ENCODE peak calls at places on chromosomes 16 and 17, in eight cellular contexts. Q is ascending aorta; A is adipocyte; K is Panc1; I is heart left ventricle; C is CD4-positive, alpha-beta memory T cell; M is IMR-90; U is GM23248. S is an unnamed sample.

GRCh38 chr16:31880322-31880979 is 6.8 kb downstream of the ZNF267 start:
- DNase-seq in Q (no peak), A (peak; percentile 65), K (no peak), I (no peak), C (peak; percentile 25), M (peak; percentile 80), U (peak; percentile 84), S (no peak)

GRCh38 chr16:30903596-30903995 is 7.2 kb downstream of the CTF1 start:
- DNase-seq in Q (peak; percentile 78), A (peak; percentile 35), K (no peak), I (no peak), C (no peak), M (no peak), U (peak; percentile 39), S (no peak)

GRCh38 chr16:64459821-64460220 is 662.0 kb downstream of the CDH11 start:
- DNase-seq in Q (no peak), A (peak; percentile 50), K (no peak), I (peak; percentile 33), C (no peak), M (peak; percentile 44), U (peak; percentile 44), S (no peak)

GRCh38 chr16:75481475-75481874 is 13.8 kb downstream of the CHST6 start:
- DNase-seq in Q (no peak), A (no peak), K (no peak), I (no peak), C (no peak), M (no peak), U (no peak), S (no peak)

GRCh38 chr17:47763913-47764582 is 31.0 kb downstream of the TBX21 start:
- DNase-seq in Q (no peak), A (no peak), K (no peak), I (no peak), C (no peak), M (peak; percentile 22), U (peak; percentile 33), S (no peak)

GRCh38 chr16:8863594-8864424 is 5.0 kb downstream of the CARHSP1 start:
- DNase-seq in Q (no peak), A (no peak), K (no peak), I (no peak), C (no peak), M (no peak), U (peak; percentile 48), S (no peak)

GRCh38 chr17:74063439-74063838 is 140.0 kb upstream of the RPL38 start:
- DNase-seq in Q (no peak), A (no peak), K (no peak), I (no peak), C (no peak), M (no peak), U (no peak), S (no peak)

GRCh38 chr16:88763502-88764053 is 21.4 kb downstream of the PIEZO1 start:
- DNase-seq in Q (no peak), A (no peak), K (no peak), I (no peak), C (no peak), M (no peak), U (no peak), S (no peak)

GRCh38 chr16:86609115-86609514 is 30.8 kb downstream of the FOXL1 start:
- DNase-seq in Q (no peak), A (peak; percentile 82), K (no peak), I (no peak), C (no peak), M (peak; percentile 94), U (peak; percentile 86), S (no peak)

GRCh38 chr17:58279016-58279671 is 1.6 kb downstream of the MPO start:
- DNase-seq in Q (no peak), A (no peak), K (no peak), I (peak; percentile 34), C (no peak), M (peak; percentile 30), U (peak; percentile 64), S (peak; percentile 73)

GRCh38 chr17:70168044-70168978 is 1.0 kb upstream of the KCNJ2 start:
- DNase-seq in Q (peak; percentile 71), A (peak; percentile 60), K (peak; percentile 32), I (peak; percentile 78), C (no peak), M (peak; percentile 81), U (peak; percentile 71), S (peak; percentile 82)

GRCh38 chr17:64009571-64010402 is 10.6 kb downstream of the ICAM2 start:
- DNase-seq in Q (peak; percentile 58), A (no peak), K (no peak), I (no peak), C (no peak), M (peak; percentile 34), U (peak; percentile 64), S (peak; percentile 57)

GRCh38 chr17:70905796-70906195 is 736.5 kb downstream of the KCNJ2 start:
- DNase-seq in Q (peak; percentile 66), A (no peak), K (no peak), I (peak; percentile 50), C (no peak), M (peak; percentile 100), U (peak; percentile 97), S (peak; percentile 87)

GRCh38 chr17:82097187-82097918 is 683 bp downstream of the FASN start:
- DNase-seq in Q (no peak), A (peak; percentile 76), K (no peak), I (no peak), C (no peak), M (peak; percentile 64), U (peak; percentile 82), S (no peak)

GRCh38 chr16:21265104-21265825 is 12.8 kb downstream of the CRYM start:
- DNase-seq in Q (peak; percentile 35), A (no peak), K (no peak), I (peak; percentile 71), C (no peak), M (no peak), U (peak; percentile 86), S (no peak)

GRCh38 chr16:11319529-11320146 is 25.6 kb upstream of the RMI2 start:
- DNase-seq in Q (no peak), A (peak; percentile 33), K (no peak), I (no peak), C (no peak), M (no peak), U (peak; percentile 55), S (no peak)

GRCh38 chr16:70735141-70735979 is 49.5 kb upstream of the MTSS2 start:
- DNase-seq in Q (no peak), A (peak; percentile 70), K (no peak), I (peak; percentile 64), C (no peak), M (peak; percentile 90), U (peak; percentile 94), S (no peak)

GRCh38 chr17:41334385-41334784 is 16.2 kb downstream of the KRT33A start:
- DNase-seq in Q (no peak), A (no peak), K (no peak), I (no peak), C (no peak), M (no peak), U (no peak), S (no peak)

GRCh38 chr16:55406651-55407050 is 72.3 kb upstream of the MMP2 start:
- DNase-seq in Q (no peak), A (no peak), K (no peak), I (no peak), C (no peak), M (no peak), U (no peak), S (no peak)

GRCh38 chr17:21677911-21678310 is 14.4 kb upstream of the KCNJ18 start:
- DNase-seq in Q (no peak), A (no peak), K (no peak), I (no peak), C (no peak), M (no peak), U (no peak), S (no peak)

GRCh38 chr16:2212362-2213324 is 2.0 kb upstream of the BRICD5 start:
- DNase-seq in Q (no peak), A (no peak), K (no peak), I (peak; percentile 70), C (no peak), M (no peak), U (no peak), S (no peak)

GRCh38 chr17:69188796-69189195 is 39.8 kb downstream of the ABCA10 start:
- DNase-seq in Q (no peak), A (no peak), K (no peak), I (no peak), C (no peak), M (no peak), U (no peak), S (no peak)

GRCh38 chr16:63629272-63629671 is 1492.6 kb downstream of the CDH11 start:
- DNase-seq in Q (no peak), A (no peak), K (no peak), I (no peak), C (no peak), M (no peak), U (no peak), S (no peak)

GRCh38 chr17:75749545-75750389 is 15.2 kb downstream of the GALK1 start:
- DNase-seq in Q (peak; percentile 92), A (peak; percentile 94), K (peak; percentile 43), I (peak; percentile 83), C (peak; percentile 82), M (peak; percentile 52), U (peak; percentile 89), S (peak; percentile 91)

GRCh38 chr16:46607529-46607928 is 13.7 kb downstream of the SHCBP1 start:
- DNase-seq in Q (no peak), A (peak; percentile 85), K (no peak), I (no peak), C (peak; percentile 40), M (peak; percentile 76), U (peak; percentile 67), S (no peak)

GRCh38 chr16:75801307-75801706 is 75.0 kb upstream of the CPHXL start:
- DNase-seq in Q (no peak), A (peak; percentile 17), K (no peak), I (no peak), C (no peak), M (no peak), U (peak; percentile 19), S (no peak)

GRCh38 chr17:81842725-81843504 is 8.1 kb upstream of the PPP1R27 start:
- DNase-seq in Q (no peak), A (no peak), K (no peak), I (no peak), C (no peak), M (no peak), U (peak; percentile 49), S (no peak)

GRCh38 chr16:84067640-84068039 is 25.0 kb upstream of the SLC38A8 start:
- DNase-seq in Q (no peak), A (no peak), K (no peak), I (no peak), C (no peak), M (no peak), U (no peak), S (no peak)
- H3K36me3 ChIP-seq in Q (peaks cover 83% of the 10 kb centered on the region), A (peaks cover 90% of the 10 kb centered on the region), K (peaks cover 6% of the 10 kb centered on the region), I (peaks cover 99% of the 10 kb centered on the region), C (peaks cover 80% of the 10 kb centered on the region), M (peaks cover 40% of the 10 kb centered on the region), U (peaks cover 60% of the 10 kb centered on the region), S (peaks cover 77% of the 10 kb centered on the region)

GRCh38 chr17:2800367-2800766 is 4.1 kb downstream of the RAP1GAP2 start:
- DNase-seq in Q (no peak), A (no peak), K (no peak), I (no peak), C (no peak), M (no peak), U (no peak), S (no peak)
- H3K36me3 ChIP-seq in Q (no peaks in the 10 kb centered on the region), A (no peaks in the 10 kb centered on the region), K (no peaks in the 10 kb centered on the region), I (no peaks in the 10 kb centered on the region), C (peaks cover 27% of the 10 kb centered on the region), M (no peaks in the 10 kb centered on the region), U (no peaks in the 10 kb centered on the region), S (no peaks in the 10 kb centered on the region)

GRCh38 chr16:3740934-3741333 is 23.6 kb upstream of the TRAP1 start:
- DNase-seq in Q (no peak), A (no peak), K (no peak), I (no peak), C (no peak), M (no peak), U (no peak), S (no peak)
- H3K36me3 ChIP-seq in Q (peaks cover 92% of the 10 kb centered on the region), A (peaks cover 92% of the 10 kb centered on the region), K (peaks cover 9% of the 10 kb centered on the region), I (peaks cover 100% of the 10 kb centered on the region), C (peaks cover 83% of the 10 kb centered on the region), M (peaks cover 71% of the 10 kb centered on the region), U (peaks cover 79% of the 10 kb centered on the region), S (peaks cover 97% of the 10 kb centered on the region)

GRCh38 chr17:43526886-43527648 is 19.1 kb downstream of the ETV4 start:
- DNase-seq in Q (no peak), A (no peak), K (no peak), I (no peak), C (no peak), M (no peak), U (no peak), S (no peak)
- H3K36me3 ChIP-seq in Q (peaks cover 32% of the 10 kb centered on the region), A (peaks cover 36% of the 10 kb centered on the region), K (no peaks in the 10 kb centered on the region), I (peaks cover 58% of the 10 kb centered on the region), C (peaks cover 55% of the 10 kb centered on the region), M (peaks cover 43% of the 10 kb centered on the region), U (peaks cover 13% of the 10 kb centered on the region), S (peaks cover 51% of the 10 kb centered on the region)

S was measured in right atrium auricular region.